ENCODE peak calls at places on chromosomes 4 and X, in seven cellular contexts. One of them, this sample, is unnamed.

GRCh38 chr4:4995866-4996265 is 23.4 kb downstream of the CYTL1 start:
- DNase-seq in astrocyte: peak; percentile 22
- DNase-seq in stimulated activated naive CD8-positive, alpha-beta T cell treated with anti-CD3 and anti-CD28 coated beads, Interleukin-15, amount 100 ng/mL, for 72 hours: no peak
- DNase-seq in stimulated activated CD4-positive, alpha-beta T cell treated with anti-CD3 and anti-CD28 coated beads, Interleukin-1b, Interleukin-23, amount 100 ng/mL, for 48 hours: no peak
- DNase-seq in upper lobe of right lung: peak; percentile 22
- DNase-seq in iris pigment epithelial cell: no peak
- DNase-seq in naive B cell: no peak
- DNase-seq in this sample: no peak

GRCh38 chr4:139975830-139976272 is 178.1 kb downstream of the MAML3 start:
- DNase-seq in astrocyte: no peak
- DNase-seq in upper lobe of right lung: no peak
- DNase-seq in iris pigment epithelial cell: peak; percentile 70
- DNase-seq in stimulated activated CD4-positive, alpha-beta T cell treated with anti-CD3 and anti-CD28 coated beads, Interleukin-1b, Interleukin-23, amount 100 ng/mL, for 48 hours: no peak
- DNase-seq in stimulated activated naive CD8-positive, alpha-beta T cell treated with anti-CD3 and anti-CD28 coated beads, Interleukin-15, amount 100 ng/mL, for 72 hours: no peak
- DNase-seq in naive B cell: peak; percentile 7
- DNase-seq in this sample: no peak

GRCh38 chr4:183721207-183722081 is 62.4 kb downstream of the TRAPPC11 start:
- DNase-seq in stimulated activated CD4-positive, alpha-beta T cell treated with anti-CD3 and anti-CD28 coated beads, Interleukin-1b, Interleukin-23, amount 100 ng/mL, for 48 hours: peak; percentile 46
- DNase-seq in naive B cell: peak; percentile 16
- DNase-seq in upper lobe of right lung: peak; percentile 88
- DNase-seq in stimulated activated naive CD8-positive, alpha-beta T cell treated with anti-CD3 and anti-CD28 coated beads, Interleukin-15, amount 100 ng/mL, for 72 hours: peak; percentile 63
- DNase-seq in iris pigment epithelial cell: peak; percentile 46
- DNase-seq in astrocyte: peak; percentile 6
- DNase-seq in this sample: peak; percentile 42

GRCh38 chr4:78040431-78040830 is 16.7 kb upstream of the FRAS1 start:
- DNase-seq in stimulated activated CD4-positive, alpha-beta T cell treated with anti-CD3 and anti-CD28 coated beads, Interleukin-1b, Interleukin-23, amount 100 ng/mL, for 48 hours: no peak
- DNase-seq in naive B cell: no peak
- DNase-seq in iris pigment epithelial cell: peak; percentile 51
- DNase-seq in upper lobe of right lung: no peak
- DNase-seq in stimulated activated naive CD8-positive, alpha-beta T cell treated with anti-CD3 and anti-CD28 coated beads, Interleukin-15, amount 100 ng/mL, for 72 hours: no peak
- DNase-seq in astrocyte: peak; percentile 22
- DNase-seq in this sample: no peak

GRCh38 chr4:188975271-188975670 is 836.0 kb downstream of the TRIML1 start:
- DNase-seq in astrocyte: no peak
- DNase-seq in iris pigment epithelial cell: no peak
- DNase-seq in stimulated activated naive CD8-positive, alpha-beta T cell treated with anti-CD3 and anti-CD28 coated beads, Interleukin-15, amount 100 ng/mL, for 72 hours: no peak
- DNase-seq in stimulated activated CD4-positive, alpha-beta T cell treated with anti-CD3 and anti-CD28 coated beads, Interleukin-1b, Interleukin-23, amount 100 ng/mL, for 48 hours: no peak
- DNase-seq in naive B cell: no peak
- DNase-seq in upper lobe of right lung: no peak
- DNase-seq in this sample: no peak

GRCh38 chr4:139844459-139845036 is 178.9 kb downstream of the MGST2 start:
- DNase-seq in astrocyte: no peak
- DNase-seq in upper lobe of right lung: no peak
- DNase-seq in stimulated activated naive CD8-positive, alpha-beta T cell treated with anti-CD3 and anti-CD28 coated beads, Interleukin-15, amount 100 ng/mL, for 72 hours: no peak
- DNase-seq in stimulated activated CD4-positive, alpha-beta T cell treated with anti-CD3 and anti-CD28 coated beads, Interleukin-1b, Interleukin-23, amount 100 ng/mL, for 48 hours: no peak
- DNase-seq in naive B cell: no peak
- DNase-seq in iris pigment epithelial cell: no peak
- DNase-seq in this sample: no peak

GRCh38 chrX:39137363-39137954 is 336.2 kb downstream of the MID1IP1 start:
- DNase-seq in astrocyte: no peak
- DNase-seq in stimulated activated CD4-positive, alpha-beta T cell treated with anti-CD3 and anti-CD28 coated beads, Interleukin-1b, Interleukin-23, amount 100 ng/mL, for 48 hours: no peak
- DNase-seq in naive B cell: no peak
- DNase-seq in iris pigment epithelial cell: no peak
- DNase-seq in stimulated activated naive CD8-positive, alpha-beta T cell treated with anti-CD3 and anti-CD28 coated beads, Interleukin-15, amount 100 ng/mL, for 72 hours: no peak
- DNase-seq in upper lobe of right lung: no peak
- DNase-seq in this sample: no peak

GRCh38 chr4:122341906-122342305 is 36.9 kb upstream of the ADAD1 start:
- DNase-seq in naive B cell: no peak
- DNase-seq in stimulated activated naive CD8-positive, alpha-beta T cell treated with anti-CD3 and anti-CD28 coated beads, Interleukin-15, amount 100 ng/mL, for 72 hours: no peak
- DNase-seq in iris pigment epithelial cell: peak; percentile 93
- DNase-seq in stimulated activated CD4-positive, alpha-beta T cell treated with anti-CD3 and anti-CD28 coated beads, Interleukin-1b, Interleukin-23, amount 100 ng/mL, for 48 hours: no peak
- DNase-seq in upper lobe of right lung: no peak
- DNase-seq in astrocyte: peak; percentile 84
- DNase-seq in this sample: no peak

GRCh38 chr4:76968937-76969336 is 19.4 kb downstream of the SEPTIN11 start:
- DNase-seq in naive B cell: no peak
- DNase-seq in iris pigment epithelial cell: no peak
- DNase-seq in stimulated activated CD4-positive, alpha-beta T cell treated with anti-CD3 and anti-CD28 coated beads, Interleukin-1b, Interleukin-23, amount 100 ng/mL, for 48 hours: no peak
- DNase-seq in upper lobe of right lung: no peak
- DNase-seq in stimulated activated naive CD8-positive, alpha-beta T cell treated with anti-CD3 and anti-CD28 coated beads, Interleukin-15, amount 100 ng/mL, for 72 hours: no peak
- DNase-seq in astrocyte: no peak
- DNase-seq in this sample: no peak

GRCh38 chrX:56978172-56978571 is 17.2 kb downstream of the SPIN3 start:
- DNase-seq in stimulated activated naive CD8-positive, alpha-beta T cell treated with anti-CD3 and anti-CD28 coated beads, Interleukin-15, amount 100 ng/mL, for 72 hours: peak; percentile 40
- DNase-seq in stimulated activated CD4-positive, alpha-beta T cell treated with anti-CD3 and anti-CD28 coated beads, Interleukin-1b, Interleukin-23, amount 100 ng/mL, for 48 hours: peak; percentile 13
- DNase-seq in iris pigment epithelial cell: peak; percentile 43
- DNase-seq in naive B cell: peak; percentile 35
- DNase-seq in astrocyte: peak; percentile 9
- DNase-seq in upper lobe of right lung: no peak
- DNase-seq in this sample: peak; percentile 39

GRCh38 chrX:64188901-64189300 is 16.6 kb downstream of the AMER1 start:
- DNase-seq in upper lobe of right lung: no peak
- DNase-seq in astrocyte: no peak
- DNase-seq in iris pigment epithelial cell: no peak
- DNase-seq in stimulated activated naive CD8-positive, alpha-beta T cell treated with anti-CD3 and anti-CD28 coated beads, Interleukin-15, amount 100 ng/mL, for 72 hours: no peak
- DNase-seq in stimulated activated CD4-positive, alpha-beta T cell treated with anti-CD3 and anti-CD28 coated beads, Interleukin-1b, Interleukin-23, amount 100 ng/mL, for 48 hours: no peak
- DNase-seq in naive B cell: no peak
- DNase-seq in this sample: no peak

GRCh38 chr4:37803348-37803973 is 23.0 kb upstream of the PGM2 start:
- DNase-seq in upper lobe of right lung: no peak
- DNase-seq in astrocyte: peak; percentile 32
- DNase-seq in stimulated activated naive CD8-positive, alpha-beta T cell treated with anti-CD3 and anti-CD28 coated beads, Interleukin-15, amount 100 ng/mL, for 72 hours: no peak
- DNase-seq in iris pigment epithelial cell: peak; percentile 67
- DNase-seq in naive B cell: peak; percentile 29
- DNase-seq in stimulated activated CD4-positive, alpha-beta T cell treated with anti-CD3 and anti-CD28 coated beads, Interleukin-1b, Interleukin-23, amount 100 ng/mL, for 48 hours: no peak
- DNase-seq in this sample: peak; percentile 33

GRCh38 chr4:17968721-17969120 is 52.8 kb downstream of the LCORL start:
- DNase-seq in iris pigment epithelial cell: no peak
- DNase-seq in stimulated activated naive CD8-positive, alpha-beta T cell treated with anti-CD3 and anti-CD28 coated beads, Interleukin-15, amount 100 ng/mL, for 72 hours: no peak
- DNase-seq in upper lobe of right lung: no peak
- DNase-seq in naive B cell: no peak
- DNase-seq in stimulated activated CD4-positive, alpha-beta T cell treated with anti-CD3 and anti-CD28 coated beads, Interleukin-1b, Interleukin-23, amount 100 ng/mL, for 48 hours: no peak
- DNase-seq in astrocyte: no peak
- DNase-seq in this sample: no peak

GRCh38 chrX:30414144-30414543 is 105.0 kb upstream of the NR0B1 start:
- DNase-seq in naive B cell: no peak
- DNase-seq in astrocyte: no peak
- DNase-seq in stimulated activated CD4-positive, alpha-beta T cell treated with anti-CD3 and anti-CD28 coated beads, Interleukin-1b, Interleukin-23, amount 100 ng/mL, for 48 hours: no peak
- DNase-seq in upper lobe of right lung: no peak
- DNase-seq in iris pigment epithelial cell: no peak
- DNase-seq in stimulated activated naive CD8-positive, alpha-beta T cell treated with anti-CD3 and anti-CD28 coated beads, Interleukin-15, amount 100 ng/mL, for 72 hours: no peak
- DNase-seq in this sample: no peak

GRCh38 chrX:11532291-11533075 is 133.2 kb downstream of the ARHGAP6 start:
- DNase-seq in stimulated activated CD4-positive, alpha-beta T cell treated with anti-CD3 and anti-CD28 coated beads, Interleukin-1b, Interleukin-23, amount 100 ng/mL, for 48 hours: no peak
- DNase-seq in stimulated activated naive CD8-positive, alpha-beta T cell treated with anti-CD3 and anti-CD28 coated beads, Interleukin-15, amount 100 ng/mL, for 72 hours: no peak
- DNase-seq in upper lobe of right lung: no peak
- DNase-seq in astrocyte: no peak
- DNase-seq in iris pigment epithelial cell: no peak
- DNase-seq in naive B cell: no peak
- DNase-seq in this sample: no peak

GRCh38 chr4:20044502-20044911 is 207.2 kb upstream of the SLIT2 start:
- DNase-seq in naive B cell: no peak
- DNase-seq in upper lobe of right lung: no peak
- DNase-seq in stimulated activated CD4-positive, alpha-beta T cell treated with anti-CD3 and anti-CD28 coated beads, Interleukin-1b, Interleukin-23, amount 100 ng/mL, for 48 hours: no peak
- DNase-seq in astrocyte: peak; percentile 41
- DNase-seq in iris pigment epithelial cell: peak; percentile 84
- DNase-seq in stimulated activated naive CD8-positive, alpha-beta T cell treated with anti-CD3 and anti-CD28 coated beads, Interleukin-15, amount 100 ng/mL, for 72 hours: no peak
- DNase-seq in this sample: no peak

GRCh38 chrX:49192722-49193328 is 6.7 kb upstream of the PRICKLE3 start:
- DNase-seq in stimulated activated naive CD8-positive, alpha-beta T cell treated with anti-CD3 and anti-CD28 coated beads, Interleukin-15, amount 100 ng/mL, for 72 hours: no peak
- DNase-seq in stimulated activated CD4-positive, alpha-beta T cell treated with anti-CD3 and anti-CD28 coated beads, Interleukin-1b, Interleukin-23, amount 100 ng/mL, for 48 hours: peak; percentile 30
- DNase-seq in upper lobe of right lung: no peak
- DNase-seq in astrocyte: no peak
- DNase-seq in naive B cell: no peak
- DNase-seq in iris pigment epithelial cell: peak; percentile 47
- DNase-seq in this sample: no peak

GRCh38 chr4:148216866-148217814 is 225.1 kb downstream of the NR3C2 start:
- DNase-seq in stimulated activated naive CD8-positive, alpha-beta T cell treated with anti-CD3 and anti-CD28 coated beads, Interleukin-15, amount 100 ng/mL, for 72 hours: peak; percentile 53
- DNase-seq in upper lobe of right lung: no peak
- DNase-seq in iris pigment epithelial cell: peak; percentile 21
- DNase-seq in astrocyte: peak; percentile 23
- DNase-seq in stimulated activated CD4-positive, alpha-beta T cell treated with anti-CD3 and anti-CD28 coated beads, Interleukin-1b, Interleukin-23, amount 100 ng/mL, for 48 hours: no peak
- DNase-seq in naive B cell: no peak
- DNase-seq in this sample: no peak

GRCh38 chr4:37999000-37999745 is 39.0 kb downstream of the PTTG2 start:
- DNase-seq in upper lobe of right lung: no peak
- DNase-seq in iris pigment epithelial cell: no peak
- DNase-seq in naive B cell: no peak
- DNase-seq in astrocyte: no peak
- DNase-seq in stimulated activated naive CD8-positive, alpha-beta T cell treated with anti-CD3 and anti-CD28 coated beads, Interleukin-15, amount 100 ng/mL, for 72 hours: no peak
- DNase-seq in stimulated activated CD4-positive, alpha-beta T cell treated with anti-CD3 and anti-CD28 coated beads, Interleukin-1b, Interleukin-23, amount 100 ng/mL, for 48 hours: no peak
- DNase-seq in this sample: no peak

GRCh38 chrX:47232803-47233332 is at the start of gene USP11:
- DNase-seq in naive B cell: peak; percentile 64
- DNase-seq in stimulated activated naive CD8-positive, alpha-beta T cell treated with anti-CD3 and anti-CD28 coated beads, Interleukin-15, amount 100 ng/mL, for 72 hours: peak; percentile 68
- DNase-seq in astrocyte: peak; percentile 15
- DNase-seq in upper lobe of right lung: peak; percentile 77
- DNase-seq in iris pigment epithelial cell: no peak
- DNase-seq in stimulated activated CD4-positive, alpha-beta T cell treated with anti-CD3 and anti-CD28 coated beads, Interleukin-1b, Interleukin-23, amount 100 ng/mL, for 48 hours: peak; percentile 19
- DNase-seq in this sample: peak; percentile 51

GRCh38 chrX:3252744-3253143 is 93.7 kb downstream of the MXRA5 start:
- DNase-seq in stimulated activated CD4-positive, alpha-beta T cell treated with anti-CD3 and anti-CD28 coated beads, Interleukin-1b, Interleukin-23, amount 100 ng/mL, for 48 hours: no peak
- DNase-seq in upper lobe of right lung: no peak
- DNase-seq in astrocyte: no peak
- DNase-seq in stimulated activated naive CD8-positive, alpha-beta T cell treated with anti-CD3 and anti-CD28 coated beads, Interleukin-15, amount 100 ng/mL, for 72 hours: no peak
- DNase-seq in naive B cell: no peak
- DNase-seq in iris pigment epithelial cell: no peak
- DNase-seq in this sample: no peak

GRCh38 chr4:10461850-10462400 is 4.7 kb upstream of the ZNF518B start:
- DNase-seq in astrocyte: no peak
- DNase-seq in naive B cell: no peak
- DNase-seq in stimulated activated CD4-positive, alpha-beta T cell treated with anti-CD3 and anti-CD28 coated beads, Interleukin-1b, Interleukin-23, amount 100 ng/mL, for 48 hours: no peak
- DNase-seq in iris pigment epithelial cell: no peak
- DNase-seq in upper lobe of right lung: no peak
- DNase-seq in stimulated activated naive CD8-positive, alpha-beta T cell treated with anti-CD3 and anti-CD28 coated beads, Interleukin-15, amount 100 ng/mL, for 72 hours: no peak
- DNase-seq in this sample: no peak

GRCh38 chr4:150852237-150852636 is 162.8 kb downstream of the LRBA start:
- DNase-seq in stimulated activated naive CD8-positive, alpha-beta T cell treated with anti-CD3 and anti-CD28 coated beads, Interleukin-15, amount 100 ng/mL, for 72 hours: no peak
- DNase-seq in stimulated activated CD4-positive, alpha-beta T cell treated with anti-CD3 and anti-CD28 coated beads, Interleukin-1b, Interleukin-23, amount 100 ng/mL, for 48 hours: no peak
- DNase-seq in astrocyte: no peak
- DNase-seq in naive B cell: no peak
- DNase-seq in upper lobe of right lung: no peak
- DNase-seq in iris pigment epithelial cell: no peak
- DNase-seq in this sample: no peak

GRCh38 chr4:97453186-97453585 is 690.1 kb downstream of the STPG2 start:
- DNase-seq in naive B cell: no peak
- DNase-seq in stimulated activated CD4-positive, alpha-beta T cell treated with anti-CD3 and anti-CD28 coated beads, Interleukin-1b, Interleukin-23, amount 100 ng/mL, for 48 hours: no peak
- DNase-seq in iris pigment epithelial cell: no peak
- DNase-seq in stimulated activated naive CD8-positive, alpha-beta T cell treated with anti-CD3 and anti-CD28 coated beads, Interleukin-15, amount 100 ng/mL, for 72 hours: no peak
- DNase-seq in astrocyte: no peak
- DNase-seq in upper lobe of right lung: no peak
- DNase-seq in this sample: no peak

GRCh38 chr4:127155121-127155520 is 477.6 kb upstream of the INTU start:
- DNase-seq in astrocyte: no peak
- DNase-seq in stimulated activated CD4-positive, alpha-beta T cell treated with anti-CD3 and anti-CD28 coated beads, Interleukin-1b, Interleukin-23, amount 100 ng/mL, for 48 hours: no peak
- DNase-seq in naive B cell: no peak
- DNase-seq in upper lobe of right lung: no peak
- DNase-seq in iris pigment epithelial cell: no peak
- DNase-seq in stimulated activated naive CD8-positive, alpha-beta T cell treated with anti-CD3 and anti-CD28 coated beads, Interleukin-15, amount 100 ng/mL, for 72 hours: no peak
- DNase-seq in this sample: no peak

GRCh38 chr4:2786794-2787229 is 6.1 kb upstream of the SH3BP2 start:
- DNase-seq in iris pigment epithelial cell: no peak
- DNase-seq in upper lobe of right lung: no peak
- DNase-seq in naive B cell: no peak
- DNase-seq in stimulated activated CD4-positive, alpha-beta T cell treated with anti-CD3 and anti-CD28 coated beads, Interleukin-1b, Interleukin-23, amount 100 ng/mL, for 48 hours: no peak
- DNase-seq in stimulated activated naive CD8-positive, alpha-beta T cell treated with anti-CD3 and anti-CD28 coated beads, Interleukin-15, amount 100 ng/mL, for 72 hours: peak; percentile 38
- DNase-seq in astrocyte: no peak
- DNase-seq in this sample: no peak

GRCh38 chr4:113835005-113835404 is 73.5 kb upstream of the CAMK2D start:
- DNase-seq in stimulated activated naive CD8-positive, alpha-beta T cell treated with anti-CD3 and anti-CD28 coated beads, Interleukin-15, amount 100 ng/mL, for 72 hours: no peak
- DNase-seq in iris pigment epithelial cell: peak; percentile 85
- DNase-seq in naive B cell: no peak
- DNase-seq in astrocyte: peak; percentile 67
- DNase-seq in upper lobe of right lung: no peak
- DNase-seq in stimulated activated CD4-positive, alpha-beta T cell treated with anti-CD3 and anti-CD28 coated beads, Interleukin-1b, Interleukin-23, amount 100 ng/mL, for 48 hours: no peak
- DNase-seq in this sample: no peak

GRCh38 chr4:14059006-14059405 is 431.5 kb upstream of the BOD1L1 start:
- DNase-seq in naive B cell: no peak
- DNase-seq in iris pigment epithelial cell: peak; percentile 74
- DNase-seq in stimulated activated CD4-positive, alpha-beta T cell treated with anti-CD3 and anti-CD28 coated beads, Interleukin-1b, Interleukin-23, amount 100 ng/mL, for 48 hours: no peak
- DNase-seq in astrocyte: peak; percentile 10
- DNase-seq in upper lobe of right lung: no peak
- DNase-seq in stimulated activated naive CD8-positive, alpha-beta T cell treated with anti-CD3 and anti-CD28 coated beads, Interleukin-15, amount 100 ng/mL, for 72 hours: no peak
- DNase-seq in this sample: no peak

GRCh38 chr4:53205970-53206369 is 159.9 kb downstream of the SCFD2 start:
- DNase-seq in stimulated activated CD4-positive, alpha-beta T cell treated with anti-CD3 and anti-CD28 coated beads, Interleukin-1b, Interleukin-23, amount 100 ng/mL, for 48 hours: no peak
- DNase-seq in upper lobe of right lung: no peak
- DNase-seq in iris pigment epithelial cell: no peak
- DNase-seq in stimulated activated naive CD8-positive, alpha-beta T cell treated with anti-CD3 and anti-CD28 coated beads, Interleukin-15, amount 100 ng/mL, for 72 hours: no peak
- DNase-seq in astrocyte: no peak
- DNase-seq in naive B cell: no peak
- DNase-seq in this sample: no peak

GRCh38 chrX:87517571-87518141 is at the start of gene KLHL4:
- DNase-seq in stimulated activated CD4-positive, alpha-beta T cell treated with anti-CD3 and anti-CD28 coated beads, Interleukin-1b, Interleukin-23, amount 100 ng/mL, for 48 hours: no peak
- DNase-seq in iris pigment epithelial cell: peak; percentile 91
- DNase-seq in upper lobe of right lung: no peak
- DNase-seq in stimulated activated naive CD8-positive, alpha-beta T cell treated with anti-CD3 and anti-CD28 coated beads, Interleukin-15, amount 100 ng/mL, for 72 hours: no peak
- DNase-seq in naive B cell: no peak
- DNase-seq in astrocyte: peak; percentile 96
- DNase-seq in this sample: no peak

GRCh38 chr4:3493720-3494492 is 30.8 kb downstream of the DOK7 start:
- DNase-seq in naive B cell: no peak
- DNase-seq in stimulated activated CD4-positive, alpha-beta T cell treated with anti-CD3 and anti-CD28 coated beads, Interleukin-1b, Interleukin-23, amount 100 ng/mL, for 48 hours: no peak
- DNase-seq in astrocyte: no peak
- DNase-seq in iris pigment epithelial cell: no peak
- DNase-seq in upper lobe of right lung: no peak
- DNase-seq in stimulated activated naive CD8-positive, alpha-beta T cell treated with anti-CD3 and anti-CD28 coated beads, Interleukin-15, amount 100 ng/mL, for 72 hours: no peak
- DNase-seq in this sample: no peak

GRCh38 chrX:31420711-31421151 is 348.9 kb upstream of the FTHL17 start:
- DNase-seq in upper lobe of right lung: no peak
- DNase-seq in stimulated activated naive CD8-positive, alpha-beta T cell treated with anti-CD3 and anti-CD28 coated beads, Interleukin-15, amount 100 ng/mL, for 72 hours: no peak
- DNase-seq in astrocyte: peak; percentile 10
- DNase-seq in stimulated activated CD4-positive, alpha-beta T cell treated with anti-CD3 and anti-CD28 coated beads, Interleukin-1b, Interleukin-23, amount 100 ng/mL, for 48 hours: no peak
- DNase-seq in naive B cell: no peak
- DNase-seq in iris pigment epithelial cell: peak; percentile 55
- DNase-seq in this sample: no peak

GRCh38 chrX:21972046-21972445 is 31.5 kb downstream of the SMS start:
- DNase-seq in stimulated activated CD4-positive, alpha-beta T cell treated with anti-CD3 and anti-CD28 coated beads, Interleukin-1b, Interleukin-23, amount 100 ng/mL, for 48 hours: no peak
- DNase-seq in naive B cell: no peak
- DNase-seq in upper lobe of right lung: no peak
- DNase-seq in stimulated activated naive CD8-positive, alpha-beta T cell treated with anti-CD3 and anti-CD28 coated beads, Interleukin-15, amount 100 ng/mL, for 72 hours: no peak
- DNase-seq in iris pigment epithelial cell: no peak
- DNase-seq in astrocyte: no peak
- DNase-seq in this sample: no peak

GRCh38 chr4:48222491-48222890 is 47.1 kb downstream of the TEC start:
- DNase-seq in stimulated activated naive CD8-positive, alpha-beta T cell treated with anti-CD3 and anti-CD28 coated beads, Interleukin-15, amount 100 ng/mL, for 72 hours: no peak
- DNase-seq in astrocyte: no peak
- DNase-seq in naive B cell: no peak
- DNase-seq in iris pigment epithelial cell: no peak
- DNase-seq in stimulated activated CD4-positive, alpha-beta T cell treated with anti-CD3 and anti-CD28 coated beads, Interleukin-1b, Interleukin-23, amount 100 ng/mL, for 48 hours: no peak
- DNase-seq in upper lobe of right lung: no peak
- DNase-seq in this sample: no peak

This sample was measured in GM10248.